ENCODE peak calls at places on chromosomes 7 and 10, in eight cellular contexts. One of them, this sample, is unnamed.

GRCh38 chr10:5510281-5511072 is 11.1 kb upstream of the CALML5 start:
- DNase-seq in SJSA1: no peak
- DNase-seq in naive thymus-derived CD4-positive, alpha-beta T cell: no peak
- DNase-seq in skeletal muscle cell: no peak
- DNase-seq in naive B cell: no peak
- DNase-seq in hypothalamus: no peak
- DNase-seq in ecto neural progenitor cell: no peak
- DNase-seq in B cell: no peak
- DNase-seq in this sample: no peak

GRCh38 chr10:106436123-106436740 is 728.3 kb downstream of the SORCS1 start:
- DNase-seq in SJSA1: no peak
- DNase-seq in naive thymus-derived CD4-positive, alpha-beta T cell: no peak
- DNase-seq in skeletal muscle cell: no peak
- DNase-seq in naive B cell: no peak
- DNase-seq in hypothalamus: no peak
- DNase-seq in ecto neural progenitor cell: no peak
- DNase-seq in B cell: no peak
- DNase-seq in this sample: no peak

GRCh38 chr7:38777609-38778008 is 131.4 kb downstream of the VPS41 start:
- DNase-seq in SJSA1: no peak
- DNase-seq in naive thymus-derived CD4-positive, alpha-beta T cell: no peak
- DNase-seq in skeletal muscle cell: no peak
- DNase-seq in naive B cell: no peak
- DNase-seq in hypothalamus: no peak
- DNase-seq in ecto neural progenitor cell: no peak
- DNase-seq in B cell: no peak
- DNase-seq in this sample: no peak

GRCh38 chr10:102764340-102765257 is 20.9 kb downstream of the WBP1L start:
- DNase-seq in SJSA1: no peak
- DNase-seq in naive thymus-derived CD4-positive, alpha-beta T cell: no peak
- DNase-seq in skeletal muscle cell: no peak
- DNase-seq in naive B cell: no peak
- DNase-seq in hypothalamus: no peak
- DNase-seq in ecto neural progenitor cell: no peak
- DNase-seq in B cell: no peak
- DNase-seq in this sample: no peak

GRCh38 chr7:106114735-106115383 is 2.7 kb upstream of the SYPL1 start:
- DNase-seq in SJSA1: no peak
- DNase-seq in naive thymus-derived CD4-positive, alpha-beta T cell: peak
- DNase-seq in skeletal muscle cell: no peak
- DNase-seq in naive B cell: peak
- DNase-seq in hypothalamus: no peak
- DNase-seq in ecto neural progenitor cell: peak
- DNase-seq in B cell: peak
- DNase-seq in this sample: no peak

GRCh38 chr7:89012016-89012415 is 216.5 kb upstream of the TEX47 start:
- DNase-seq in SJSA1: no peak
- DNase-seq in naive thymus-derived CD4-positive, alpha-beta T cell: no peak
- DNase-seq in skeletal muscle cell: no peak
- DNase-seq in naive B cell: no peak
- DNase-seq in hypothalamus: no peak
- DNase-seq in ecto neural progenitor cell: no peak
- DNase-seq in B cell: no peak
- DNase-seq in this sample: no peak

GRCh38 chr10:71354771-71355170 is 35.7 kb downstream of the SLC29A3 start:
- DNase-seq in SJSA1: no peak
- DNase-seq in naive thymus-derived CD4-positive, alpha-beta T cell: no peak
- DNase-seq in skeletal muscle cell: no peak
- DNase-seq in naive B cell: no peak
- DNase-seq in hypothalamus: no peak
- DNase-seq in ecto neural progenitor cell: no peak
- DNase-seq in B cell: no peak
- DNase-seq in this sample: no peak

GRCh38 chr7:4200546-4201094 is 481.5 kb upstream of the FOXK1 start:
- DNase-seq in SJSA1: no peak
- DNase-seq in naive thymus-derived CD4-positive, alpha-beta T cell: no peak
- DNase-seq in skeletal muscle cell: no peak
- DNase-seq in naive B cell: no peak
- DNase-seq in hypothalamus: no peak
- DNase-seq in ecto neural progenitor cell: no peak
- DNase-seq in B cell: no peak
- DNase-seq in this sample: no peak

GRCh38 chr7:116899308-116899707 is 36.9 kb downstream of the CAPZA2 start:
- DNase-seq in SJSA1: no peak
- DNase-seq in naive thymus-derived CD4-positive, alpha-beta T cell: no peak
- DNase-seq in skeletal muscle cell: no peak
- DNase-seq in naive B cell: no peak
- DNase-seq in hypothalamus: no peak
- DNase-seq in ecto neural progenitor cell: no peak
- DNase-seq in B cell: no peak
- DNase-seq in this sample: no peak

This sample was measured in stromal cell of bone marrow.